ENCODE peak calls at places on chromosomes 7 and 10, in four cellular contexts. One of them, this sample, is unnamed. For H3K79me1, the result is how much of the 10 kb centered on the place peaks cover.

GRCh38 chr7:1978656-1979590 is 253.8 kb downstream of the MAD1L1 start:
- DNase-seq in IMR-90: no peak
- DNase-seq in H9: no peak
- DNase-seq in neuronal stem cell: no peak
- DNase-seq in this sample: no peak

GRCh38 chr10:71475243-71475871 is 78.6 kb downstream of the CDH23 start:
- DNase-seq in IMR-90: no peak
- DNase-seq in neuronal stem cell: no peak
- DNase-seq in H9: peak
- DNase-seq in this sample: no peak

GRCh38 chr7:37683263-37684120 is at the start of gene GPR141:
- DNase-seq in H9: no peak
- DNase-seq in IMR-90: no peak
- DNase-seq in neuronal stem cell: no peak
- DNase-seq in this sample: no peak

GRCh38 chr10:29949411-29950011 is 109.9 kb downstream of the JCAD start:
- DNase-seq in H9: no peak
- DNase-seq in IMR-90: peak
- DNase-seq in neuronal stem cell: no peak
- DNase-seq in this sample: no peak

GRCh38 chr7:73735526-73735905 is 3.1 kb downstream of the ABHD11 start:
- DNase-seq in IMR-90: no peak
- DNase-seq in neuronal stem cell: no peak
- DNase-seq in H9: no peak
- DNase-seq in this sample: no peak

GRCh38 chr10:112832361-112832878 is 117.6 kb upstream of the TCF7L2 start:
- DNase-seq in IMR-90: peak
- DNase-seq in neuronal stem cell: no peak
- DNase-seq in H9: peak
- DNase-seq in this sample: peak

GRCh38 chr7:111090834-111091233 is at the start of gene LRRN3:
- DNase-seq in IMR-90: peak
- DNase-seq in neuronal stem cell: no peak
- DNase-seq in H9: peak
- DNase-seq in this sample: no peak

GRCh38 chr7:100190059-100190711 is 12.5 kb downstream of the STAG3 start:
- DNase-seq in neuronal stem cell: no peak
- DNase-seq in H9: no peak
- DNase-seq in IMR-90: peak
- DNase-seq in this sample: no peak

GRCh38 chr7:31023877-31024276 is 28.2 kb upstream of the ADCYAP1R1 start:
- DNase-seq in neuronal stem cell: no peak
- DNase-seq in H9: no peak
- DNase-seq in IMR-90: no peak
- DNase-seq in this sample: no peak

GRCh38 chr7:44235582-44236332 is 35.0 kb downstream of the YKT6 start:
- DNase-seq in H9: no peak
- DNase-seq in IMR-90: no peak
- DNase-seq in neuronal stem cell: no peak
- DNase-seq in this sample: no peak

GRCh38 chr10:100766693-100767427 is 21.5 kb downstream of the PAX2 start:
- DNase-seq in H9: peak
- DNase-seq in IMR-90: no peak
- DNase-seq in neuronal stem cell: no peak
- DNase-seq in this sample: no peak

GRCh38 chr7:20238754-20239324 is 21.7 kb upstream of the MACC1 start:
- DNase-seq in neuronal stem cell: no peak
- DNase-seq in IMR-90: no peak
- DNase-seq in H9: no peak
- DNase-seq in this sample: no peak

GRCh38 chr10:44278669-44279337 is 106.1 kb downstream of the CXCL12 start:
- DNase-seq in H9: no peak
- DNase-seq in neuronal stem cell: no peak
- DNase-seq in IMR-90: peak
- DNase-seq in this sample: no peak

GRCh38 chr7:132577206-132578049 is 1.2 kb upstream of the PLXNA4 start:
- DNase-seq in IMR-90: peak
- DNase-seq in H9: peak
- DNase-seq in neuronal stem cell: peak
- DNase-seq in this sample: no peak

GRCh38 chr7:5692845-5693278 is 88.6 kb downstream of the RNF216 start:
- DNase-seq in neuronal stem cell: no peak
- DNase-seq in H9: no peak
- DNase-seq in IMR-90: peak
- DNase-seq in this sample: no peak

GRCh38 chr10:109029870-109030269 is 893.4 kb downstream of the XPNPEP1 start:
- DNase-seq in H9: no peak
- DNase-seq in IMR-90: no peak
- DNase-seq in neuronal stem cell: no peak
- DNase-seq in this sample: no peak

GRCh38 chr10:35517431-35518181 is 87.5 kb upstream of the GJD4 start:
- DNase-seq in neuronal stem cell: no peak
- DNase-seq in IMR-90: peak
- DNase-seq in H9: no peak
- DNase-seq in this sample: no peak

GRCh38 chr10:31157125-31157983 is 125.7 kb upstream of the ZNF438 start:
- DNase-seq in IMR-90: peak
- DNase-seq in H9: no peak
- DNase-seq in neuronal stem cell: no peak
- DNase-seq in this sample: no peak

GRCh38 chr7:117190746-117191435 is 132.0 kb downstream of the WNT2 start:
- DNase-seq in IMR-90: no peak
- DNase-seq in neuronal stem cell: no peak
- DNase-seq in H9: no peak
- DNase-seq in this sample: no peak

GRCh38 chr7:151312831-151313809 is 28.5 kb upstream of the NUB1 start:
- DNase-seq in neuronal stem cell: no peak
- DNase-seq in IMR-90: no peak
- DNase-seq in H9: no peak
- DNase-seq in this sample: no peak

GRCh38 chr7:80027616-80028173 is 106.9 kb upstream of the GNAI1 start:
- DNase-seq in neuronal stem cell: no peak
- DNase-seq in IMR-90: no peak
- DNase-seq in H9: no peak
- DNase-seq in this sample: no peak

GRCh38 chr7:157441023-157441399 is 104.2 kb downstream of the DNAJB6 start:
- DNase-seq in neuronal stem cell: no peak
- DNase-seq in H9: no peak
- DNase-seq in IMR-90: no peak
- DNase-seq in this sample: no peak

GRCh38 chr7:31825576-31825975 is 138.6 kb downstream of the PPP1R17 start:
- DNase-seq in neuronal stem cell: no peak
- DNase-seq in H9: no peak
- DNase-seq in IMR-90: no peak
- DNase-seq in this sample: no peak

GRCh38 chr7:143988986-143989745 is 11.0 kb upstream of the OR6B1 start:
- DNase-seq in IMR-90: peak
- DNase-seq in H9: no peak
- DNase-seq in neuronal stem cell: no peak
- DNase-seq in this sample: no peak

GRCh38 chr10:104253576-104254410 is 899 bp upstream of the GSTO1 start:
- DNase-seq in neuronal stem cell: no peak
- DNase-seq in H9: peak
- DNase-seq in IMR-90: peak
- DNase-seq in this sample: no peak

GRCh38 chr7:95066736-95067530 is 159.5 kb downstream of the PPP1R9A start:
- DNase-seq in neuronal stem cell: no peak
- DNase-seq in H9: no peak
- DNase-seq in IMR-90: peak
- DNase-seq in this sample: no peak

GRCh38 chr10:16787361-16787791 is 29.8 kb downstream of the RSU1 start:
- DNase-seq in H9: no peak
- DNase-seq in IMR-90: no peak
- DNase-seq in neuronal stem cell: no peak
- DNase-seq in this sample: no peak

GRCh38 chr7:142870575-142871259 is 14.8 kb downstream of the TRPV6 start:
- DNase-seq in neuronal stem cell: no peak
- DNase-seq in H9: peak
- DNase-seq in IMR-90: no peak
- DNase-seq in this sample: peak

GRCh38 chr7:35250941-35251340 is 3.0 kb downstream of the TBX20 start:
- DNase-seq in H9: no peak
- DNase-seq in IMR-90: no peak
- DNase-seq in neuronal stem cell: no peak
- DNase-seq in this sample: no peak

GRCh38 chr10:43878386-43878785 is 229.7 kb upstream of the ZNF32 start:
- DNase-seq in neuronal stem cell: no peak
- DNase-seq in IMR-90: no peak
- DNase-seq in H9: no peak
- DNase-seq in this sample: no peak

GRCh38 chr7:130440527-130441365 is at the start of gene CEP41:
- DNase-seq in IMR-90: peak
- DNase-seq in neuronal stem cell: peak
- DNase-seq in H9: peak
- DNase-seq in this sample: peak

GRCh38 chr7:130441408-130441854 is 615 bp upstream of the CEP41 start:
- DNase-seq in neuronal stem cell: peak
- DNase-seq in H9: peak
- DNase-seq in IMR-90: peak
- DNase-seq in this sample: no peak

GRCh38 chr7:130445008-130445407 is 4.2 kb upstream of the CEP41 start:
- DNase-seq in H9: no peak
- DNase-seq in IMR-90: no peak
- DNase-seq in neuronal stem cell: no peak
- DNase-seq in this sample: no peak

GRCh38 chr7:130446285-130446684 is 5.5 kb upstream of the CEP41 start:
- DNase-seq in H9: no peak
- DNase-seq in IMR-90: no peak
- DNase-seq in neuronal stem cell: no peak
- DNase-seq in this sample: no peak

DNA sequence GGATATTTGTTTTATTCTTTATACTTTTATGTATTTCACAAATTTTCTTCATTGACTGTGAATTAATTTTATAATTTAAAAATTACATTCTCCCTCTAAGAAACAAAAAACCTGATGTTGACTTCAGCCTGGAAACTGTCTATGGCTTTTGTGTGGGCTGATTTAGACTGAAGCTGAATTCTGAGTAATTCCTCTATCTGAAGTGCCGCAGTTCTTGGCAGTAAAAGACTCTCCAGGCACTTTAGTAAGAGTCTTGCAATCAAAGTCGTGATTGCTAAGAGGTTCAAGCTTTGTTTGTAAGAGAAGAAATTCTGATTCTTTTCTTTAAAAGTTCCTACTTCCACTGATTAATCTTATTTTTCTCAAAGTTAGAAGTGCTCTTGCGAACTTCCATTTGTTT is 3.4 kb upstream of the CEP41 start:
- DNase-seq in neuronal stem cell: no peak
- DNase-seq in H9: no peak
- DNase-seq in IMR-90: peak
- DNase-seq in this sample: no peak
- H2AFZ ChIP-seq in neuronal stem cell: peak
- H2AFZ ChIP-seq in H9: no peak
- H2AFZ ChIP-seq in IMR-90: no peak
- H2AFZ ChIP-seq in this sample: peak

GRCh38 chr10:77287647-77288120 is 349.9 kb downstream of the KCNMA1 start:
- DNase-seq in H9: no peak
- DNase-seq in IMR-90: no peak
- DNase-seq in neuronal stem cell: no peak
- DNase-seq in this sample: no peak

GRCh38 chr10:77284797-77285196 is 352.8 kb downstream of the KCNMA1 start:
- DNase-seq in neuronal stem cell: no peak
- DNase-seq in H9: no peak
- DNase-seq in IMR-90: no peak
- DNase-seq in this sample: no peak

GRCh38 chr10:77283326-77283725 is 354.3 kb downstream of the KCNMA1 start:
- DNase-seq in IMR-90: no peak
- DNase-seq in neuronal stem cell: no peak
- DNase-seq in H9: no peak
- DNase-seq in this sample: no peak

GRCh38 chr10:77286851-77287250 is 350.8 kb downstream of the KCNMA1 start:
- DNase-seq in IMR-90: no peak
- DNase-seq in neuronal stem cell: no peak
- DNase-seq in H9: no peak
- DNase-seq in this sample: no peak

GRCh38 chr10:77285529-77286182 is 352.0 kb downstream of the KCNMA1 start:
- DNase-seq in H9: no peak
- DNase-seq in IMR-90: no peak
- DNase-seq in neuronal stem cell: no peak
- DNase-seq in this sample: no peak
- H3K79me1 ChIP-seq in H9: under half
- H3K79me1 ChIP-seq in IMR-90: under half
- H3K79me1 ChIP-seq in neuronal stem cell: under half
- H3K79me1 ChIP-seq in this sample: under half

DNA sequence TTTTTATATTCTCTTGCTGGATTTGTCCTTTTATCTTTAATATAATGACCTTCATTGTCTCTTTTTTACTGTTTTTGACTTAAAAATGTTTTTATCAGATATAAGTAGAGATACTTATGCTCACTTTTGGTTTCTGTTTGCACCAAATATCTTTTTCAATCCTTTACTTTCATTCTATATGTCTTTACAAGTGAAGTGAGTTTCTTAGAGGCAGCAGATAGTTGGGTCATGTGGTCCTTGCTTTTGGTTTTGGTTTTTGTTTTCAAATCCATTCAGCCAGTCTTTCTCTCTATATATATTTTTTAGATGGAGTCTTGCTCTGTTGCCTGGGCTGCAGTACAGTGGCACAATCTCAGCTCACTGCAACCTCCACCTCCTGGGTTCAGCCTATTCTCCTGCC is 932.4 kb upstream of the LRRTM3 start:
- DNase-seq in H9: no peak
- DNase-seq in IMR-90: no peak
- DNase-seq in neuronal stem cell: no peak
- DNase-seq in this sample: no peak
- H2AFZ ChIP-seq in H9: no peak
- H2AFZ ChIP-seq in IMR-90: no peak
- H2AFZ ChIP-seq in neuronal stem cell: no peak
- H2AFZ ChIP-seq in this sample: no peak

DNA sequence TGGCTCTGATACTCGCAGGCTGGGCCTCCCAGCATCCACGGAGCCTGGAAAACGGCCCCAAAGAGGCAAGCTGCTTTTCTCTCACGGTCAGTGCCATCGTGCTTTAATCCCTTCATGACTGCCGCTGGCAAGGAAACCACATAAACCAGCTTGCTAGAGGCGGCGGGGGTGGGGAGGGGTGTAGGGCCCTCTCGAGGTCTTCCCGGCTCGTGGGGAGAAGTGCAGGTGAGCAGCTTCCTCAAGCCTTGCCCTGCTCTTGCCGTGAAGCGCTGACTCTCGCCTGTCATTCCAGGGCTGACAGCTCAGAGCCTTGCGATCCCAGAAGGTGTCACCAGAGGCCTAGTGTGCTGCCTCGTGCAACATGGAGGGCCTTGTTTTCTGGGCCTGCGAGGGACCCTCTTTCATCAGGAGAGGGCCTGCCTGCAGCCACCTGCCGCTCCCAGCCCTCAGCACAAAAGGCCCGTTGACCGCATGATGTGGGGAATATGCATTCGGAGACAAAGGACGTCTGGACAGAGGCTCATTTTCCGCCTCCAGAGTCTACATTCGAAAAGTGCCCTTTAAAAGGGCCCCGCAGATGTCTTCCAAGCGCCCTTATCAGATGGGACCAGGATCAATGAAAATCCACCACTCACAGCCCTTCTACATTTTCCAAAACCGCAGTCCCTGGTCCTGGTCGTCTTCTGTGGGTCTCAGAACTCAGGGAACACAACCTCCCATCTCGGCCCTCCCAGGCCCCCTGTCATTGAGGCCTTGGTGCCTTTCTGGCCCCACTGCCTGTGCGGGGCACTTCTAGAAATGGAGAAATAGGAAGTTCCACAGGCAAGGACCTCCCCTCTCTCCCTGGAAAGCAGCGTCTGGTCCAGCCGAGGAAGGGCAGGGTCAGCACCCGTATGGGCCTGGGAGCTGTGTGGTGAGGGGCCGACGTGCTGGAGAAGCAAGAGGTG is 58.7 kb downstream of the ZRANB1 start:
- DNase-seq in IMR-90: peak
- DNase-seq in neuronal stem cell: peak
- DNase-seq in H9: no peak
- DNase-seq in this sample: no peak
- H3K79me1 ChIP-seq in IMR-90: half or more
- H3K79me1 ChIP-seq in neuronal stem cell: under half
- H3K79me1 ChIP-seq in H9: under half
- H3K79me1 ChIP-seq in this sample: under half

This sample was measured in H1.